ENCODE peak calls at places on chromosomes 4 and X, in five cellular contexts. G is fibroblast of pulmonary artery, L is HCT116, X is activated B cell treated with CpG ODN at 0.5 μM for 24 hours, N is OCI-LY7. W is an unnamed sample.

GRCh38 chrX:65635371-65635770 is 32.1 kb upstream of the MSN start:
- DNase-seq in G (peak), L (no peak), X (no peak), N (no peak), W (no peak)

GRCh38 chr4:184168406-184169019 is 49.2 kb downstream of the ENPP6 start:
- DNase-seq in G (peak), L (peak), X (peak), N (peak), W (peak)

GRCh38 chr4:115537387-115537786 is 424.0 kb upstream of the NDST4 start:
- DNase-seq in G (no peak), L (peak), X (no peak), N (peak), W (no peak)

GRCh38 chr4:69896530-69897116 is 34.2 kb upstream of the CSN1S1 start:
- DNase-seq in G (peak), L (peak), X (no peak), N (no peak), W (no peak)

GRCh38 chr4:2136736-2137135 is 77.6 kb downstream of the NAT8L start:
- DNase-seq in G (no peak), L (no peak), X (no peak), N (no peak), W (no peak)

GRCh38 chr4:47145630-47146029 is 114.3 kb downstream of the GABRB1 start:
- DNase-seq in G (peak), L (no peak), X (no peak), N (no peak), W (peak)

GRCh38 chr4:37430718-37431416 is 186.3 kb downstream of the NWD2 start:
- DNase-seq in G (no peak), L (no peak), X (no peak), N (no peak), W (no peak)

GRCh38 chr4:110142461-110142860 is 56.0 kb downstream of the ELOVL6 start:
- DNase-seq in G (no peak), L (no peak), X (no peak), N (no peak), W (no peak)

GRCh38 chr4:8355306-8355705 is 85.2 kb downstream of the ACOX3 start:
- DNase-seq in G (no peak), L (no peak), X (no peak), N (no peak), W (no peak)

GRCh38 chr4:23909671-23910070 is 19.8 kb upstream of the PPARGC1A start:
- DNase-seq in G (no peak), L (no peak), X (no peak), N (no peak), W (no peak)

GRCh38 chr4:7195546-7196282 is 3.4 kb downstream of the SORCS2 start:
- DNase-seq in G (no peak), L (no peak), X (no peak), N (no peak), W (no peak)

GRCh38 chrX:154135458-154136229 is 8.4 kb upstream of the OPN1LW start:
- DNase-seq in G (no peak), L (no peak), X (no peak), N (peak), W (no peak)

GRCh38 chr4:87056884-87057283 is 122.1 kb downstream of the AFF1 start:
- DNase-seq in G (no peak), L (no peak), X (no peak), N (no peak), W (no peak)

GRCh38 chr4:23009093-23009492 is 316.4 kb downstream of the GBA3 start:
- DNase-seq in G (no peak), L (no peak), X (no peak), N (no peak), W (no peak)

GRCh38 chrX:124665878-124666425 is 319.6 kb downstream of the SH2D1A start:
- DNase-seq in G (no peak), L (no peak), X (no peak), N (no peak), W (no peak)

GRCh38 chrX:30992381-30992904 is 79.4 kb downstream of the FTHL17 start:
- DNase-seq in G (no peak), L (no peak), X (no peak), N (no peak), W (no peak)

GRCh38 chrX:135516376-135516775 is 4.1 kb upstream of the INTS6L start:
- DNase-seq in G (no peak), L (no peak), X (no peak), N (peak), W (no peak)

GRCh38 chr4:151228196-151229119 is 48.5 kb upstream of the PRSS48 start:
- DNase-seq in G (peak), L (no peak), X (no peak), N (no peak), W (no peak)

GRCh38 chrX:4936315-4936714 is 1222.9 kb upstream of the PRKX start:
- DNase-seq in G (no peak), L (no peak), X (no peak), N (no peak), W (no peak)

GRCh38 chr4:3746701-3747581 is 19.2 kb upstream of the ADRA2C start:
- DNase-seq in G (no peak), L (peak), X (no peak), N (no peak), W (no peak)

GRCh38 chrX:138638996-138639395 is 72.5 kb downstream of the FGF13 start:
- DNase-seq in G (no peak), L (no peak), X (no peak), N (no peak), W (no peak)

GRCh38 chr4:13535118-13535517 is 9.2 kb downstream of the NKX3-2 start:
- DNase-seq in G (no peak), L (no peak), X (no peak), N (no peak), W (no peak)

GRCh38 chr4:103753868-103754653 is 34.3 kb upstream of the TACR3 start:
- DNase-seq in G (no peak), L (peak), X (no peak), N (no peak), W (no peak)
- TF ChIP-seq CTCF in G (no peak), L (no peak), X (no peak), N (no peak), W (no peak)

DNA sequence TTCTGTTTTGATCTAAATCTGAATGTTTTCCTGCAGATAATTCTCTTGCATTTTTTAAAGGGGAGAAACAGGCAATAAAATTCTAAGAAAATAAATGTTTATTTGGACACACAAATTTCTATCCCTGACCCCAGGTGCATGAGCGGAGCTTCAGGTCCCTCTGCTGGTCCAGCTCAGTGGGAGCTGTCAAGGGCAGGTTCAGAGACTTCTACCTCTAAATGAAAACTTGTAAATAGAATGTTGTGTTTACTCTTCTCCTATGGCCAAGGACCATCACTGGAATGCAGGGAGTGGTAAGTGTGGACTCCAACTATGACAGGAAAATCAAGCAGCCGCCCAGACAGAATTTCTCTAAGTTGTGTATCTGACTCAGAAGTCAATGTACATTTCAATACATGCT is 148.6 kb upstream of the TTC29 start:
- DNase-seq in G (no peak), L (no peak), X (no peak), N (no peak), W (no peak)
- TF ChIP-seq CTCF in G (peak), L (peak), X (no peak), N (no peak), W (no peak)

GRCh38 chrX:131626681-131627296 is 82.9 kb downstream of the OR13H1 start:
- DNase-seq in G (peak), L (peak), X (no peak), N (no peak), W (no peak)
- TF ChIP-seq CTCF in G (no peak), L (peak), X (no peak), N (no peak), W (no peak)

GRCh38 chrX:68945603-68946228 is 116.9 kb downstream of the EFNB1 start:
- DNase-seq in G (peak), L (no peak), X (no peak), N (no peak), W (no peak)
- TF ChIP-seq CTCF in G (peak), L (peak), X (no peak), N (peak), W (no peak)

GRCh38 chrX:101803451-101803850 is 128.4 kb downstream of the ZMAT1 start:
- DNase-seq in G (peak), L (no peak), X (no peak), N (no peak), W (no peak)
- TF ChIP-seq CTCF in G (peak), L (peak), X (no peak), N (peak), W (no peak)

W was measured in GM20000.